ENCODE peak calls at places on chromosomes 13 and 19, in nine cellular contexts. X, T, S, M, J, Q, D, W and K are unnamed samples. For H3K36me3, the result is how much of the 10 kb centered on the place peaks cover.

GRCh38 chr13:21014666-21015170 is 46.7 kb downstream of the LATS2 start:
- DNase-seq in X (no peak), T (no peak), S (peak), M (no peak), J (peak), Q (no peak), D (no peak), W (no peak), K (no peak)

GRCh38 chr13:111929036-111929616 is 137.8 kb upstream of the SOX1 start:
- DNase-seq in X (peak), T (peak), S (no peak), M (no peak), J (no peak), Q (no peak), D (no peak), W (no peak), K (no peak)

GRCh38 chr13:46492946-46493345 is 60.0 kb upstream of the LRCH1 start:
- DNase-seq in X (no peak), T (no peak), S (peak), M (peak), J (no peak), Q (peak), D (no peak), W (no peak), K (peak)

GRCh38 chr19:3692141-3693029 is 7.9 kb downstream of the PIP5K1C start:
- DNase-seq in X (peak), T (no peak), S (no peak), M (no peak), J (no peak), Q (no peak), D (peak), W (no peak), K (no peak)

GRCh38 chr19:49489601-49490167 is 2.3 kb downstream of the RPL13A start:
- DNase-seq in X (no peak), T (no peak), S (no peak), M (peak), J (no peak), Q (no peak), D (peak), W (no peak), K (no peak)

GRCh38 chr13:85974604-85975366 is 175.6 kb upstream of the SLITRK6 start:
- DNase-seq in X (no peak), T (no peak), S (no peak), M (no peak), J (no peak), Q (no peak), D (no peak), W (no peak), K (no peak)

GRCh38 chr19:39237200-39238184 is 7.3 kb downstream of the IFNL3 start:
- DNase-seq in X (peak), T (peak), S (no peak), M (no peak), J (no peak), Q (peak), D (no peak), W (peak), K (peak)

GRCh38 chr19:35986664-35987570 is 8.1 kb upstream of the SDHAF1 start:
- DNase-seq in X (peak), T (no peak), S (no peak), M (peak), J (peak), Q (no peak), D (no peak), W (no peak), K (peak)

GRCh38 chr13:19587635-19588300 is 26.4 kb upstream of the TPTE2 start:
- DNase-seq in X (peak), T (no peak), S (peak), M (no peak), J (no peak), Q (peak), D (no peak), W (no peak), K (peak)

GRCh38 chr13:42474954-42475353 is 99.0 kb upstream of the TNFSF11 start:
- DNase-seq in X (no peak), T (no peak), S (peak), M (no peak), J (no peak), Q (no peak), D (no peak), W (no peak), K (no peak)

DNA sequence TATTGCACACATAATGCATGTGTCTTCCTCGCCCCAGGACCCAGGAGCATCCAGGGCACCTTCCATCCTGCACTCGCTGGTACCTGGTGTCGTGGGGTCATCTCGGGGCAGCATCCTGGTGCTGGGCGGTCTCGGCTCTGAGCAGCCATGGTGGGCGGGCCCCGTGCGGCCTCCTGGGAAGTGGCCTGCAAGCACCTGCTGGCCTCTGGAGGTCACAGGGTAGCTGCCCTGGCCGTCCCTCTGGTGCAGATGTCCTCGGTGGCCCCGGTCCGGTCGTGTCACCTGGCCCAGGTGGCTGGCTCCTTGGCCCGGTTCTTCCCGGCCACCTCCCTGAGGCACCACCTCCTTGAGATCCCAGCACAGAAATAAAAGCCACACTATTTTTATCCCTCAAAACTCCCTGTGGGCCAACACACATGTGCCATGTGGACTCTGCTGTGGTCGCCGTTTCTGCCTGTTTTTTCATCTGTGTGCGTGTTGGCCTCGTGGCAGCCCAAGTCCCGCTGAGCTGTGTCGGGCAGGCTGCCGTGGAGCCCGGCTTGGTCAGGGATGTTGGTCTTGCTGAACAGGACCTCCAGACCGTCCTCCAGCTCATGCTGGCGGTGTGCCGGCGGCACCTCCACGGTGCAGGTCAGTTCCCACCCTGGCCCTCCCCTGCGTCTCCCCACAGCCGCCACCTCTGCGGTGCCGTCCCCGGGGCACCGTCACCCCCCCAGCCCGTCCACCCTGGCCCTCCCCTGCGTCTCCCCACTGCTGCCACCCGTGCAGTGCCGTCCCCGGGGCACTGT is 5.0 kb upstream of the GZMM start:
- DNase-seq in X (no peak), T (no peak), S (no peak), M (no peak), J (no peak), Q (no peak), D (no peak), W (no peak), K (no peak)
- H3K36me3 ChIP-seq in X (under half), T (half or more), S (half or more), M (under half), J (under half), Q (under half), D (under half), W (under half), K (under half)

GRCh38 chr19:646798-647565 is 7.3 kb downstream of the FGF22 start:
- DNase-seq in X (no peak), T (no peak), S (no peak), M (no peak), J (no peak), Q (no peak), D (no peak), W (no peak), K (no peak)
- H3K36me3 ChIP-seq in X (under half), T (half or more), S (under half), M (under half), J (under half), Q (under half), D (half or more), W (under half), K (under half)

DNA sequence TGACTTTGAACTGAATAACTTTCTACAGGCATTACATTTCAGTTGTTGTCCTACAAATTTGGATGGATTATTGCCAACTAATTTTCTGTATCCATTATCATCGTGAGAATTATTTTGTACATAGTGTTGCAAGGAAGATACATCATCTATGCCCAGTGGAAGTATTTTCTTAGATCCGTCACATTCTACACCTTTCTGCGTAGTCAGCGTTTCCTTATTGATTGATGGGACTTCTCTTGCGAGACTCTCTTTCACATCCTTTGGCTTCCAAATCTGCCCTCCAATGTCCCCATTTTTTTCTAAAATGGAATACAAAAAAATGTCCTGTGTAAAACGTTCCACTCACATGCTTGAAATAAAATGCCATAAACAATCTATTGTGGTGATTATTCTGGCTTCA is 9.2 kb downstream of the ZIM3 start:
- DNase-seq in X (no peak), T (no peak), S (no peak), M (no peak), J (no peak), Q (no peak), D (no peak), W (no peak), K (no peak)
- H3K36me3 ChIP-seq in X (under half), T (under half), S (under half), M (under half), J (under half), Q (under half), D (under half), W (under half), K (under half)

GRCh38 chr19:8532170-8532569 is 18.2 kb upstream of the ZNF414 start:
- DNase-seq in X (no peak), T (no peak), S (no peak), M (no peak), J (no peak), Q (no peak), D (no peak), W (no peak), K (no peak)

GRCh38 chr19:8531470-8531869 is 17.5 kb upstream of the ZNF414 start:
- DNase-seq in X (no peak), T (no peak), S (no peak), M (no peak), J (no peak), Q (no peak), D (no peak), W (no peak), K (no peak)

GRCh38 chr19:8529369-8530006 is 15.5 kb upstream of the ZNF414 start:
- DNase-seq in X (no peak), T (no peak), S (no peak), M (no peak), J (no peak), Q (no peak), D (no peak), W (no peak), K (no peak)

GRCh38 chr19:8528500-8528899 is 14.5 kb upstream of the ZNF414 start:
- DNase-seq in X (no peak), T (no peak), S (no peak), M (no peak), J (no peak), Q (no peak), D (no peak), W (no peak), K (no peak)

DNA sequence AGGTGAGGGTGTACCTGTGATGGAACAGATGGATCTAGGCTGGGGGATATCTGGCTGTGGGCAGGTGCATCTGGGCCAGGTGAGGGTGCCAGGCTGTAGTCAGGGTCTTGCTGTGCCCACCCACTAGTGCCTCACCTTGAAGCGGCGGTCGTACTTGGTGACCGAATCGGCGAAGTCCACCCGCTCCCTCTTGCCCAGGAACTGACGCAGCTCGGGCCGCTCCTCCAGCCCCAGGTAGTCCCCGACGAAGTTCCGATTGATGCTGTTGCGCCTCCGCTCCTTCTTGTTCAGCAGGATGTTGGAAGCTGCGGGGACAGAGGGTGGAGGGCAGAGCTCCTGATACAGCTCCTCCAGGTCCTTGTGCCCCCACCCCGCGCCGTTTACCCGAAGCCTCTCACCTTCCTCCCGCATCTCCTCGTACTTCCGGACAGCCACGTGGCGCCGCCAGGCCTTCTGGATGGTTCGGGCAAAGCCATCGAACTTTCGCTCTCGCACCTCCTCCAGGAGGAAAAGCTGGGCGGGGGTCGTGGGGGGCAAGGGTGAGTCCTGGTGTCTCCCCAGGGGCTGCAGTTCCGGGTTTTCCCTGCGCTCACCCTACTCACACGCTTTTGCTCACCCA is 16.2 kb upstream of the ZNF414 start:
- DNase-seq in X (no peak), T (no peak), S (no peak), M (no peak), J (no peak), Q (no peak), D (no peak), W (no peak), K (no peak)
- H3K36me3 ChIP-seq in X (under half), T (half or more), S (under half), M (under half), J (under half), Q (under half), D (half or more), W (under half), K (under half)

GRCh38 chr13:71638728-71639127 is 228.3 kb downstream of the DACH1 start:
- DNase-seq in X (no peak), T (no peak), S (no peak), M (no peak), J (no peak), Q (no peak), D (no peak), W (no peak), K (no peak)
- H3K36me3 ChIP-seq in X (under half), T (under half), S (under half), M (under half), J (under half), Q (under half), D (under half), W (under half), K (under half)